ENCODE peak calls at places on chromosomes 12 and 14, in six cellular contexts. G is left ventricle myocardium inferior; Q is adrenal gland; H is psoas muscle; M is naive thymus-derived CD4-positive, alpha-beta T cell; I is SJSA1. C is an unnamed sample.

GRCh38 chr14:23306412-23307145 is at the start of gene BCL2L2:
- DNase-seq in G (peak; percentile 95), Q (peak; percentile 95), H (peak; percentile 94), M (no peak), I (peak; percentile 78), C (peak; percentile 96)

GRCh38 chr12:42588981-42589464 is 523 bp downstream of the PRICKLE1 start:
- DNase-seq in G (peak; percentile 34), Q (no peak), H (peak; percentile 38), M (no peak), I (peak; percentile 29), C (no peak)

GRCh38 chr12:70619471-70620152 is 17.6 kb downstream of the PTPRB start:
- DNase-seq in G (no peak), Q (no peak), H (no peak), M (no peak), I (peak; percentile 34), C (no peak)

GRCh38 chr12:91361864-91362263 is 179.2 kb upstream of the DCN start:
- DNase-seq in G (no peak), Q (no peak), H (no peak), M (peak; percentile 56), I (peak; percentile 14), C (no peak)

GRCh38 chr14:64508215-64508776 is 3.7 kb downstream of the ZBTB1 start:
- DNase-seq in G (no peak), Q (no peak), H (no peak), M (no peak), I (no peak), C (no peak)

GRCh38 chr12:114668151-114668891 is 15.7 kb downstream of the TBX3 start:
- DNase-seq in G (peak; percentile 73), Q (peak; percentile 92), H (peak; percentile 84), M (no peak), I (peak; percentile 88), C (peak; percentile 75)

GRCh38 chr12:117063162-117063911 is 35.9 kb downstream of the TESC start:
- DNase-seq in G (no peak), Q (no peak), H (no peak), M (peak; percentile 52), I (no peak), C (peak; percentile 79)

GRCh38 chr12:92650228-92650822 is 52.5 kb upstream of the PLEKHG7 start:
- DNase-seq in G (no peak), Q (no peak), H (no peak), M (no peak), I (no peak), C (no peak)

GRCh38 chr14:92645841-92646478 is 102.5 kb downstream of the LGMN start:
- DNase-seq in G (no peak), Q (no peak), H (no peak), M (no peak), I (no peak), C (no peak)

GRCh38 chr12:113981876-113982275 is 15.8 kb upstream of the RBM19 start:
- DNase-seq in G (no peak), Q (no peak), H (no peak), M (no peak), I (peak; percentile 72), C (no peak)

GRCh38 chr14:23538785-23539184 is 12.8 kb downstream of the ZFHX2 start:
- DNase-seq in G (peak; percentile 46), Q (no peak), H (no peak), M (no peak), I (no peak), C (no peak)

GRCh38 chr12:19115285-19115684 is 14.2 kb upstream of the PLEKHA5 start:
- DNase-seq in G (no peak), Q (no peak), H (no peak), M (no peak), I (no peak), C (no peak)

GRCh38 chr12:50057000-50057841 is at the start of gene ASIC1:
- DNase-seq in G (peak; percentile 76), Q (peak; percentile 66), H (peak; percentile 77), M (peak; percentile 51), I (peak; percentile 54), C (peak; percentile 90)

GRCh38 chr12:132133952-132134652 is 10.0 kb downstream of the DDX51 start:
- DNase-seq in G (no peak), Q (no peak), H (no peak), M (no peak), I (no peak), C (peak; percentile 39)

GRCh38 chr12:121190523-121191031 is 19.4 kb upstream of the P2RX4 start:
- DNase-seq in G (no peak), Q (no peak), H (no peak), M (no peak), I (peak; percentile 94), C (no peak)

GRCh38 chr14:104747876-104748275 is 5.1 kb upstream of the SIVA1 start:
- DNase-seq in G (no peak), Q (no peak), H (no peak), M (no peak), I (no peak), C (no peak)

GRCh38 chr12:89697256-89697655 is 11.4 kb downstream of the ATP2B1 start:
- DNase-seq in G (no peak), Q (no peak), H (no peak), M (no peak), I (no peak), C (no peak)

GRCh38 chr12:95237315-95237714 is 19.7 kb downstream of the VEZT start:
- DNase-seq in G (no peak), Q (no peak), H (no peak), M (no peak), I (no peak), C (no peak)

GRCh38 chr14:70239802-70240201 is 51.1 kb upstream of the SLC8A3 start:
- DNase-seq in G (no peak), Q (no peak), H (no peak), M (no peak), I (no peak), C (no peak)

GRCh38 chr14:77183896-77184295 is 2.3 kb downstream of the TMEM63C start:
- DNase-seq in G (no peak), Q (no peak), H (no peak), M (no peak), I (no peak), C (no peak)

GRCh38 chr12:108819920-108820699 is 37.3 kb downstream of the SSH1 start:
- DNase-seq in G (no peak), Q (no peak), H (no peak), M (no peak), I (no peak), C (no peak)

GRCh38 chr12:52380271-52380694 is 5.2 kb downstream of the KRT84 start:
- DNase-seq in G (no peak), Q (no peak), H (no peak), M (no peak), I (no peak), C (peak; percentile 74)

GRCh38 chr12:53061404-53062010 is 11.6 kb downstream of the TNS2 start:
- DNase-seq in G (no peak), Q (peak; percentile 61), H (peak; percentile 38), M (no peak), I (no peak), C (peak; percentile 66)

GRCh38 chr12:53195516-53196420 is 11.3 kb downstream of the ITGB7 start:
- DNase-seq in G (no peak), Q (no peak), H (no peak), M (no peak), I (no peak), C (peak; percentile 62)

GRCh38 chr14:44962573-44963528 is 861 bp downstream of the TOGARAM1 start:
- DNase-seq in G (peak; percentile 57), Q (peak; percentile 55), H (peak; percentile 66), M (no peak), I (no peak), C (peak; percentile 77)

GRCh38 chr14:28468191-28469151 is 298.1 kb upstream of the FOXG1 start:
- DNase-seq in G (no peak), Q (no peak), H (no peak), M (no peak), I (no peak), C (no peak)

GRCh38 chr12:795305-795704 is 42.9 kb downstream of the WNK1 start:
- DNase-seq in G (no peak), Q (no peak), H (no peak), M (peak; percentile 14), I (no peak), C (no peak)

GRCh38 chr12:47868552-47869031 is 36.2 kb downstream of the VDR start:
- DNase-seq in G (no peak), Q (no peak), H (no peak), M (no peak), I (no peak), C (no peak)

GRCh38 chr12:14995583-14996425 is 23.0 kb downstream of the PDE6H start:
- DNase-seq in G (no peak), Q (no peak), H (no peak), M (peak; percentile 72), I (peak; percentile 53), C (no peak)

GRCh38 chr14:69937367-69937777 is 58.2 kb downstream of the SMOC1 start:
- DNase-seq in G (no peak), Q (no peak), H (no peak), M (no peak), I (no peak), C (no peak)

GRCh38 chr14:30621354-30621953 is 665 bp upstream of the SCFD1 start:
- DNase-seq in G (no peak), Q (no peak), H (no peak), M (peak; percentile 23), I (no peak), C (no peak)

GRCh38 chr12:31897791-31898503 is 61.3 kb upstream of the RESF1 start:
- DNase-seq in G (peak; percentile 40), Q (peak; percentile 55), H (peak; percentile 19), M (no peak), I (no peak), C (no peak)

GRCh38 chr12:34395056-34396005 is 373.0 kb downstream of the ALG10 start:
- DNase-seq in G (peak; percentile 1), Q (peak; percentile 10), H (peak; percentile 6), M (no peak), I (no peak), C (peak; percentile 38)

GRCh38 chr12:100688451-100688864 is 106.1 kb upstream of the ANO4 start:
- DNase-seq in G (no peak), Q (no peak), H (no peak), M (no peak), I (no peak), C (no peak)

GRCh38 chr12:100687686-100688085 is 106.9 kb upstream of the ANO4 start:
- DNase-seq in G (no peak), Q (no peak), H (no peak), M (no peak), I (no peak), C (no peak)

GRCh38 chr12:100692502-100692901 is 102.1 kb upstream of the ANO4 start:
- DNase-seq in G (no peak), Q (no peak), H (no peak), M (no peak), I (no peak), C (no peak)
- H3K4me3 ChIP-seq in G (no peak overlapping the region), Q (no peak overlapping the region), H (no peak overlapping the region), M (no peak overlapping the region), I (no peak overlapping the region), C (no peak overlapping the region)

GRCh38 chr12:109877504-109878246 is 2.7 kb downstream of the GLTP start:
- DNase-seq in G (no peak), Q (no peak), H (no peak), M (no peak), I (no peak), C (no peak)
- H3K27ac ChIP-seq in G (no peak overlapping the region), Q (no peak overlapping the region), H (no peak overlapping the region), M (no peak overlapping the region), I (no peak overlapping the region), C (no peak overlapping the region)

GRCh38 chr14:49621114-49621881 is 699 bp downstream of the MGAT2 start:
- DNase-seq in G (peak; percentile 71), Q (peak; percentile 64), H (peak; percentile 82), M (no peak), I (no peak), C (peak; percentile 91)
- H3K4me1 ChIP-seq in G (peaks cover 60% of the 10 kb centered on the region), Q (peaks cover 18% of the 10 kb centered on the region), H (peaks cover 46% of the 10 kb centered on the region), M (peaks cover 40% of the 10 kb centered on the region), I (peaks cover 37% of the 10 kb centered on the region), C (peaks cover 4% of the 10 kb centered on the region)

GRCh38 chr14:91364524-91365270 is 52.9 kb downstream of the CCDC88C start:
- DNase-seq in G (no peak), Q (no peak), H (no peak), M (no peak), I (no peak), C (peak; percentile 50)
- H3K4me3 ChIP-seq in G (no peak overlapping the region), Q (no peak overlapping the region), H (no peak overlapping the region), M (no peak overlapping the region), I (no peak overlapping the region), C (no peak overlapping the region)

C was measured in aorta.